ENCODE peak calls at places on chromosome 15, in six cellular contexts. D is heart left ventricle, U is NCI-H748 treated with DMSO at 0.1 percent for 48 hours, Y is globus pallidus, N is endodermal cell, H is T1000. C is an unnamed sample.

GRCh38 chr15:31402511-31403056 is 75.9 kb downstream of the KLF13 start:
- DNase-seq in D (peak; percentile 72), U (no peak), Y (no peak), N (peak; percentile 52), H (peak; percentile 60), C (peak; percentile 81)

GRCh38 chr15:47484997-47485396 is 232.3 kb upstream of the SEMA6D start:
- DNase-seq in D (no peak), U (no peak), Y (no peak), N (no peak), H (no peak), C (no peak)

GRCh38 chr15:57519806-57520205 is 71.9 kb upstream of the MYZAP start:
- DNase-seq in D (no peak), U (no peak), Y (no peak), N (no peak), H (no peak), C (no peak)

GRCh38 chr15:79853492-79854328 is 43.1 kb downstream of the MTHFS start:
- DNase-seq in D (peak; percentile 43), U (no peak), Y (peak; percentile 76), N (peak; percentile 88), H (peak; percentile 20), C (peak; percentile 36)

GRCh38 chr15:31488437-31489204 is 162.0 kb downstream of the KLF13 start:
- DNase-seq in D (peak; percentile 62), U (peak; percentile 37), Y (peak; percentile 79), N (peak; percentile 87), H (peak; percentile 53), C (peak; percentile 60)

GRCh38 chr15:91566116-91566515 is 287.4 kb upstream of the SLCO3A1 start:
- DNase-seq in D (no peak), U (no peak), Y (no peak), N (no peak), H (no peak), C (no peak)

GRCh38 chr15:100973351-100974034 is 54.3 kb downstream of the LRRK1 start:
- DNase-seq in D (no peak), U (no peak), Y (no peak), N (peak; percentile 76), H (no peak), C (no peak)

GRCh38 chr15:69414702-69415161 is 583 bp downstream of the KIF23 start:
- DNase-seq in D (peak; percentile 14), U (no peak), Y (no peak), N (peak; percentile 81), H (peak; percentile 30), C (peak; percentile 35)

GRCh38 chr15:65249641-65250040 is 37.0 kb downstream of the PARP16 start:
- DNase-seq in D (no peak), U (no peak), Y (no peak), N (no peak), H (no peak), C (no peak)

GRCh38 chr15:43213466-43213865 is 7.4 kb downstream of the EPB42 start:
- DNase-seq in D (no peak), U (no peak), Y (no peak), N (peak; percentile 33), H (no peak), C (no peak)

GRCh38 chr15:29275855-29276254 is 6.2 kb upstream of the NSMCE3 start:
- DNase-seq in D (no peak), U (no peak), Y (no peak), N (no peak), H (no peak), C (no peak)

GRCh38 chr15:45203182-45203581 is 15.4 kb upstream of the SHF start:
- DNase-seq in D (no peak), U (no peak), Y (no peak), N (no peak), H (no peak), C (peak; percentile 44)

GRCh38 chr15:71357967-71358366 is 242.7 kb downstream of the THSD4 start:
- DNase-seq in D (no peak), U (no peak), Y (no peak), N (peak; percentile 28), H (no peak), C (no peak)

GRCh38 chr15:34855397-34855796 is 60.0 kb upstream of the ACTC1 start:
- DNase-seq in D (no peak), U (no peak), Y (no peak), N (no peak), H (peak; percentile 20), C (no peak)

GRCh38 chr15:39431371-39431770 is 149.5 kb upstream of the THBS1 start:
- DNase-seq in D (no peak), U (no peak), Y (no peak), N (no peak), H (no peak), C (no peak)

GRCh38 chr15:81313686-81314085 is 10.3 kb downstream of the STARD5 start:
- DNase-seq in D (no peak), U (no peak), Y (no peak), N (no peak), H (no peak), C (no peak)

GRCh38 chr15:59247364-59247763 is 40.7 kb downstream of the LDHAL6B start:
- DNase-seq in D (peak; percentile 50), U (no peak), Y (peak; percentile 72), N (peak; percentile 89), H (no peak), C (peak; percentile 39)

GRCh38 chr15:100809151-100809550 is 70.5 kb upstream of the ALDH1A3 start:
- DNase-seq in D (no peak), U (no peak), Y (no peak), N (no peak), H (no peak), C (no peak)

GRCh38 chr15:52114656-52115055 is 2.1 kb upstream of the BCL2L10 start:
- DNase-seq in D (no peak), U (no peak), Y (peak; percentile 87), N (peak; percentile 24), H (no peak), C (no peak)

GRCh38 chr15:25847066-25847465 is 16.1 kb downstream of the ATP10A start:
- DNase-seq in D (no peak), U (no peak), Y (no peak), N (no peak), H (no peak), C (no peak)

GRCh38 chr15:63341898-63342297 is 39.7 kb downstream of the CA12 start:
- DNase-seq in D (no peak), U (no peak), Y (no peak), N (no peak), H (no peak), C (no peak)

GRCh38 chr15:44735482-44736260 is 657 bp upstream of the TRIM69 start:
- DNase-seq in D (no peak), U (no peak), Y (no peak), N (no peak), H (no peak), C (peak; percentile 47)